ENCODE peak calls at places on chromosomes 3 and 15, in nine cellular contexts. X, G, W, R, J, A, L, K and Y are unnamed samples.
A peak's percentile ranks its signal among the peaks of the same experiment; 100 is the strongest.

GRCh38 chr15:74866090-74866489 is 7.1 kb downstream of the SCAMP2 start:
- DNase-seq in X (no peak), G (peak; percentile 63), W (no peak), R (no peak), J (no peak), A (no peak), L (peak; percentile 37), K (no peak), Y (no peak)

GRCh38 chr3:61847784-61848462 is 286.6 kb downstream of the PTPRG start:
- DNase-seq in X (no peak), G (peak; percentile 41), W (no peak), R (no peak), J (peak; percentile 36), A (no peak), L (peak; percentile 59), K (no peak), Y (no peak)

GRCh38 chr3:177932750-177933660 is 603.2 kb upstream of the KCNMB2 start:
- DNase-seq in X (no peak), G (peak; percentile 52), W (no peak), R (no peak), J (peak; percentile 29), A (no peak), L (peak; percentile 37), K (no peak), Y (no peak)

GRCh38 chr3:146892041-146892440 is 286.9 kb upstream of the PLSCR5 start:
- DNase-seq in X (no peak), G (no peak), W (no peak), R (no peak), J (no peak), A (no peak), L (no peak), K (no peak), Y (no peak)

GRCh38 chr15:65580287-65580686 is 30.6 kb downstream of the INTS14 start:
- DNase-seq in X (no peak), G (peak; percentile 86), W (no peak), R (no peak), J (peak; percentile 32), A (no peak), L (peak; percentile 81), K (no peak), Y (no peak)

GRCh38 chr3:57557088-57557537 is 1.0 kb downstream of the PDE12 start:
- DNase-seq in X (no peak), G (peak; percentile 58), W (peak; percentile 13), R (peak; percentile 17), J (no peak), A (no peak), L (peak; percentile 41), K (peak; percentile 69), Y (no peak)

GRCh38 chr3:100213891-100214573 is 46.8 kb upstream of the TBC1D23 start:
- DNase-seq in X (no peak), G (no peak), W (no peak), R (no peak), J (peak; percentile 40), A (no peak), L (peak; percentile 65), K (no peak), Y (no peak)

GRCh38 chr3:69090021-69090420 is 5.3 kb downstream of the ARL6IP5 start:
- DNase-seq in X (no peak), G (peak; percentile 89), W (no peak), R (no peak), J (peak; percentile 54), A (no peak), L (peak; percentile 73), K (no peak), Y (no peak)

GRCh38 chr15:60324706-60325438 is 72.9 kb downstream of the ANXA2 start:
- DNase-seq in X (no peak), G (peak; percentile 60), W (no peak), R (no peak), J (no peak), A (no peak), L (no peak), K (no peak), Y (no peak)

GRCh38 chr3:129003578-129004112 is 2.5 kb downstream of the EFCC1 start:
- DNase-seq in X (no peak), G (no peak), W (peak; percentile 42), R (peak; percentile 37), J (no peak), A (no peak), L (no peak), K (no peak), Y (peak; percentile 72)

GRCh38 chr3:69072928-69073327 is 7.2 kb downstream of the UBA3 start:
- DNase-seq in X (no peak), G (no peak), W (no peak), R (no peak), J (no peak), A (no peak), L (no peak), K (no peak), Y (no peak)

GRCh38 chr3:45994661-45995369 is 809 bp downstream of the FYCO1 start:
- DNase-seq in X (no peak), G (no peak), W (no peak), R (no peak), J (no peak), A (no peak), L (no peak), K (peak; percentile 38), Y (no peak)

GRCh38 chr3:78873641-78874040 is 894.2 kb downstream of the ROBO1 start:
- DNase-seq in X (no peak), G (peak; percentile 45), W (no peak), R (no peak), J (no peak), A (no peak), L (no peak), K (no peak), Y (no peak)

GRCh38 chr3:66196633-66197032 is 24.2 kb upstream of the SLC25A26 start:
- DNase-seq in X (no peak), G (no peak), W (no peak), R (no peak), J (no peak), A (no peak), L (peak; percentile 6), K (no peak), Y (no peak)
- TF ChIP-seq CTCF in X (peak; percentile 33), G (peak; percentile 38), W (no peak), R (no peak), J (no peak), A (no peak), L (peak; percentile 23), K (peak; percentile 62), Y (peak; percentile 87)

DNA sequence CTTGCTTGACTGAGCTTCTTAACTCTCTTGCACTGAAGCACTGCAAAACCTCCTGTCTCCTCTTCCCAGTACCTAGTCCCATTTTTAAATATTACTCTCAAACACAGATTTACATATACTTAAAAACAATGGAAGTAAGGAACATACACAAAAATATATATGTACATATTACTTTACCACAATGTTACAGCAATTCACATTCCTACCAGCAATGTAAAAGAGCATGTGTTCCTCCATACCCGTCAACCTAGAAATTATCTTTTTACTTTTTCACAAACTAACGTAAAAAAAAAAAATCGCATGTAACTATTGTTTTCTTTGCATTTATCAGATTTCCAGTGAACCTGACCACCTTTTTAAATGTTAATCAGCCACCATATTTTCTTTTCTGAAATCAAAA is 60.4 kb downstream of the RYK start:
- DNase-seq in X (no peak), G (peak; percentile 8), W (no peak), R (no peak), J (no peak), A (no peak), L (no peak), K (no peak), Y (no peak)
- TF ChIP-seq CTCF in X (peak; percentile 29), G (no peak), W (no peak), R (no peak), J (no peak), A (no peak), L (no peak), K (no peak), Y (peak; percentile 37)

GRCh38 chr15:91385301-91385700 is 285.2 kb downstream of the SV2B start:
- DNase-seq in X (no peak), G (peak; percentile 5), W (no peak), R (no peak), J (peak; percentile 56), A (no peak), L (peak; percentile 70), K (no peak), Y (no peak)
- TF ChIP-seq CTCF in X (no peak), G (no peak), W (no peak), R (no peak), J (no peak), A (no peak), L (no peak), K (no peak), Y (no peak)

DNA sequence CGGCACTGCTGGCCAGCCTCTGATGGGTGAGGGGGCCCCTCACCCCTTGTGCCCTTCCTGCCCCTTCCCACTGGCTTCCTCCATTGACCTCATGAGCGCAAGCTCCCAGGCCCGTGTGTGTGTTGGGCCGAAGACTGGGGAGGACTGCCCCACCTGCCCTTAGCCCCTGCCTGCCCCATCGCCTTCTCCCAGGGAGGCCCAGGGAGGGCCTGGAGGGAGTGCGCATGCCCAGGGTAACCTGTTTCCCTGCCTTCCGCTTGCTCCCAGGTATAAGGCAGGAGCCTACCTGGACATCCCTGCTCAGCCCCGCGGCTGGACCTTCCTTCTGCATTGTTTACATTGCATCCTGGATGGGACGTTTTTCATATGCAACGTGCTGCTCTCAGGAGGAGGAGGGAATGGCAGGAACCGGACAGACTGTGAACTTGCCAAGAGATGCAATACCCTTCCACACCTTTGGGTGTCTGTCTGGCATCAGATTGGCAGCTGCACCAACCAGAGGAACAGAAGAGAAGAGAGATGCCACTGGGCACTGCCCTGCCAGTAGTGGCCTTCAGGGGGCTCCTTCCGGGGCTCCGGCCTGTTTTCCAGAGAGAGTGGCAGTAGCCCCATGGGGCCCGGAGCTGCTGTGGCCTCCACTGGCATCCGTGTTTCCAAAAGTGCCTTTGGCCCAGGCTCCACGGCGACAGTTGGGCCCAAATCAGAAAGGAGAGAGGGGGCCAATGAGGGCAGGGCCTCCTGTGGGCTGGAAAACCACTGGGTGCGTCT is 8.8 kb downstream of the DLL4 start:
- DNase-seq in X (no peak), G (no peak), W (no peak), R (no peak), J (no peak), A (no peak), L (no peak), K (no peak), Y (no peak)
- TF ChIP-seq CTCF in X (peak; percentile 22), G (peak; percentile 27), W (no peak), R (no peak), J (peak; percentile 31), A (peak; percentile 34), L (peak; percentile 43), K (peak; percentile 45), Y (peak; percentile 73)

DNA sequence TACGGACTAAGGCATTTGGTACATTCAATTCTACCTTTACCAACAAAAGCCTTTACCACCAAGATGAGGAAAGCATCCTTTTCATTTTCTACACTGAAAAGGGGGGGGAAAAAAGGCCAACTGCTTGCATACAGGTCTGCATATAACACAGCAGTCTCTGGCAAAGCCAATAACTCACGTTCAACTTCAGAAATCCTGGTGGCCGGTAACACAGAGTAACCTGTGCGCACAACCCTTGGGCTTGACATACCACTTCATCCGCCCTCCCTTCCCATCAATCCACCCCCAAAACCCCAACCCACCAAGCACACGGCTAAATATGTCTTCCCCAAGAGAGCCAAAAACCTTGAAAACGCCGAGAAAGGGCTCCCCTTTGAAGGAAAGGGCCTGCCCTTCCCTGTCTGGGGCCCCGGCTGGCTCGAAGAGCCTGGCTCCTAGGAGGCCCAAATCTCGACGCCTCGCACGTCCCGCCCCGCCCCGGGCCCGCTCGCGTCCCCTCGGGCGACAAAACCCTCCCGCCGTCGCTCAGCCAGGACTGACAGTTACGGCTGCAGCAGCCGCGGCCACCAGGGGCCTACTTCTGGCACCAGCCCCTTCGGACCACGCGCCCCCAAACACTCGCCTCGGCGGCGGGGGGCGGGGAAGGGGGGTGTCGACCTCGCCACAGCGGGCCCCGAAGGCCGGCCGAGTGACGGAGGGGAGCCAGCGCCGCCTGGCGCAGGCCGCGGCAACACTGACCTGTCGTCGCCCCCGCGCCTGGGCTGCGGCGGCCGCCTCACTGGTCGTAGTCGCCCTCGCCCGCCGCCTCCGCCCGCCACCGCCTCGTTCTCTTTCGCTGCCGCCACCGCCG is 848 bp downstream of the UBE3A start:
- DNase-seq in X (peak; percentile 34), G (peak; percentile 53), W (peak; percentile 64), R (peak; percentile 72), J (no peak), A (peak; percentile 69), L (peak; percentile 50), K (peak; percentile 80), Y (peak; percentile 87)
- TF ChIP-seq CTCF in X (peak; percentile 41), G (peak; percentile 9), W (no peak), R (peak; percentile 28), J (no peak), A (peak; percentile 53), L (peak; percentile 46), K (peak; percentile 55), Y (peak; percentile 78)